ENCODE peak calls at places on chromosomes 6 and 20, in five cellular contexts. One of them, this sample, is unnamed.

GRCh38 chr20:50152394-50153152 is 950 bp downstream of the PEDS1 start:
- DNase-seq in MM.1S: no peak
- DNase-seq in transverse colon: peak; percentile 35
- DNase-seq in kidney: no peak
- DNase-seq in aorta: no peak
- DNase-seq in this sample: peak; percentile 64

GRCh38 chr6:153170511-153170910 is 39.4 kb upstream of the RGS17 start:
- DNase-seq in MM.1S: no peak
- DNase-seq in transverse colon: no peak
- DNase-seq in kidney: no peak
- DNase-seq in aorta: no peak
- DNase-seq in this sample: no peak

GRCh38 chr6:121522265-121522664 is 86.8 kb downstream of the GJA1 start:
- DNase-seq in transverse colon: no peak
- DNase-seq in MM.1S: no peak
- DNase-seq in kidney: no peak
- DNase-seq in aorta: no peak
- DNase-seq in this sample: no peak

GRCh38 chr6:163565140-163565539 is 150.6 kb downstream of the QKI start:
- DNase-seq in aorta: no peak
- DNase-seq in kidney: no peak
- DNase-seq in MM.1S: no peak
- DNase-seq in transverse colon: no peak
- DNase-seq in this sample: no peak

GRCh38 chr6:168355716-168356522 is 36.3 kb upstream of the DACT2 start:
- DNase-seq in aorta: no peak
- DNase-seq in kidney: no peak
- DNase-seq in transverse colon: peak; percentile 68
- DNase-seq in MM.1S: no peak
- DNase-seq in this sample: peak; percentile 83

GRCh38 chr6:28488916-28489365 is 26.7 kb downstream of the GPX6 start:
- DNase-seq in kidney: no peak
- DNase-seq in MM.1S: peak; percentile 21
- DNase-seq in aorta: no peak
- DNase-seq in transverse colon: no peak
- DNase-seq in this sample: no peak

GRCh38 chr20:22533823-22534751 is 50.3 kb downstream of the FOXA2 start:
- DNase-seq in aorta: no peak
- DNase-seq in transverse colon: no peak
- DNase-seq in MM.1S: no peak
- DNase-seq in kidney: no peak
- DNase-seq in this sample: no peak

GRCh38 chr6:108097882-108098281 is 23.3 kb upstream of the OSTM1 start:
- DNase-seq in transverse colon: no peak
- DNase-seq in aorta: no peak
- DNase-seq in MM.1S: no peak
- DNase-seq in kidney: no peak
- DNase-seq in this sample: no peak

GRCh38 chr20:4156411-4156810 is 141.1 kb upstream of the RNF24 start:
- DNase-seq in MM.1S: no peak
- DNase-seq in transverse colon: no peak
- DNase-seq in kidney: peak; percentile 73
- DNase-seq in aorta: no peak
- DNase-seq in this sample: no peak

GRCh38 chr20:34720266-34720665 is 16.1 kb downstream of the TP53INP2 start:
- DNase-seq in transverse colon: no peak
- DNase-seq in kidney: no peak
- DNase-seq in aorta: no peak
- DNase-seq in MM.1S: no peak
- DNase-seq in this sample: no peak

GRCh38 chr20:34713194-34713943 is 9.2 kb downstream of the TP53INP2 start:
- DNase-seq in aorta: no peak
- DNase-seq in kidney: no peak
- DNase-seq in transverse colon: no peak
- DNase-seq in MM.1S: no peak
- DNase-seq in this sample: no peak

GRCh38 chr20:34715384-34715783 is 11.2 kb downstream of the TP53INP2 start:
- DNase-seq in kidney: no peak
- DNase-seq in aorta: no peak
- DNase-seq in MM.1S: no peak
- DNase-seq in transverse colon: no peak
- DNase-seq in this sample: no peak

GRCh38 chr20:34716921-34717229 is 12.7 kb downstream of the TP53INP2 start:
- DNase-seq in kidney: no peak
- DNase-seq in MM.1S: no peak
- DNase-seq in aorta: no peak
- DNase-seq in transverse colon: no peak
- DNase-seq in this sample: no peak

DNA sequence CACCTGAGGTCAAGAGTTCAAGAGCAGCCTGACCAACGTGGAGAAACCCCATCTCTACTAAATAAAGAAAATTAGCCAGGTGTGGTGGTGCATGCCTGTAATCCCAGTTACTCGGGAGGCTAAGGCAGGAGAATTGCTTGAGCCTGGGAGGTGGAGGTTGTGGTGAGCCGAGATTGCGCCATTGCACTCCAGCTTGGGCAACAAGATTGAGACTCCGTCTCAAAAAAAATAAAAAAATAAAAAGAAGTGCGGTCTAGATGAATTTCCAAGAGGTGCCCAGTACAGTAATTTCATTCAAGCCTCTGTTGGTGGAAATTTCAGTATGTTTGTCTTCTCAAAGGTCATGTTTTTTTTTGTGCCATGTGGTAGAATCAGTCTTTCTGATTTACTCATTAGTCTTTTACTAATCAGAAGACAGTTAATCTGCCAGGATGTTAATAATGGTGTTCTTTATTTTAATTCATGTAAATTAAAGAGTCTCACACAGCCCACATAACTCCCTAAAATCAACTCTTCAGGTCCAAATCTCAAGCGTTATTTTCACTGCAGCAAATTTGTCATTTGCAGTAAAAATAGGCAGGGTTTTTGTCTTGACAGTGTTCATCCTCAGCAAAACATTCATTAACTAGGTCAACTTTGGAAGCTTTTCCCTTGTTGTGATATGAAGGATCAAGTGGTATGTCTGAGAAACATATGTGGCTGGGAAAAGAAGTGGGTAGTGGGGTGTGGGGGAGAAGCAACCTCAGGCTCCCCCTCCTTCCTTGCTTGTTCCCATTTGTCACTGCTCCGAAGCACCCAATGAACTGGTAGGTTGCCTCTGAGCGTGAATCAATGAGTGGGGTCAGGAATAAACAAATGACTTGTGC is 13.3 kb downstream of the TP53INP2 start:
- DNase-seq in kidney: no peak
- DNase-seq in aorta: no peak
- DNase-seq in MM.1S: no peak
- DNase-seq in transverse colon: no peak
- DNase-seq in this sample: no peak
- H3K4me1 ChIP-seq in kidney: peaks cover 10% of the 10 kb centered on the region
- H3K4me1 ChIP-seq in aorta: no peaks in the 10 kb centered on the region
- H3K4me1 ChIP-seq in MM.1S: peaks cover 16% of the 10 kb centered on the region
- H3K4me1 ChIP-seq in transverse colon: no peaks in the 10 kb centered on the region
- H3K4me1 ChIP-seq in this sample: peaks cover 19% of the 10 kb centered on the region

DNA sequence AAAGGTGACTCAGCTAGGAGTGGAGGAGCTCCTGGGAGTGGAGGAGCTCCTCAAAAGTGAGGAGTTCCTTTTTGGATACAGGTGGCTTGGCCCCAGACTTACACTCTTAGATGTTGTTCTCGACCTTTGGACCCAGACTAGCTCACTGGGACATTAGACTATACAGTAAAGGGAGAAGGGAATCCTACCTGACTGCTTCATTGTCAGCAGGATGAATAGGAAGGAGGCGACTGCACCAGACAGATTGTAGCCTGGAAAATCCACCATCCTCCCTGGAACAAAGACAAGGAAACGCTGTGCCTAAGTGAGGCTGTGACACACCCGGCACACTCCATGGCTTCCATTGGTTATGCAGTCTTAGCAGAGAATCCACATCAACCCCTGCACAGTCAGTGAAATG is at the start of gene BTNL2:
- DNase-seq in MM.1S: no peak
- DNase-seq in aorta: no peak
- DNase-seq in transverse colon: no peak
- DNase-seq in kidney: no peak
- DNase-seq in this sample: no peak
- H3K4me3 ChIP-seq in MM.1S: peak within 1 kb of the TSS; percentile 36
- H3K4me3 ChIP-seq in aorta: no peak within 1 kb of the TSS
- H3K4me3 ChIP-seq in transverse colon: no peak within 1 kb of the TSS
- H3K4me3 ChIP-seq in kidney: no peak within 1 kb of the TSS
- H3K4me3 ChIP-seq in this sample: no peak within 1 kb of the TSS

GRCh38 chr20:44224651-44225050 is 14.1 kb upstream of the OSER1 start:
- DNase-seq in aorta: no peak
- DNase-seq in transverse colon: no peak
- DNase-seq in kidney: no peak
- DNase-seq in MM.1S: no peak
- DNase-seq in this sample: no peak
- H3K4me1 ChIP-seq in aorta: no peaks in the 10 kb centered on the region
- H3K4me1 ChIP-seq in transverse colon: no peaks in the 10 kb centered on the region
- H3K4me1 ChIP-seq in kidney: no peaks in the 10 kb centered on the region
- H3K4me1 ChIP-seq in MM.1S: no peaks in the 10 kb centered on the region
- H3K4me1 ChIP-seq in this sample: peaks cover 18% of the 10 kb centered on the region

DNA sequence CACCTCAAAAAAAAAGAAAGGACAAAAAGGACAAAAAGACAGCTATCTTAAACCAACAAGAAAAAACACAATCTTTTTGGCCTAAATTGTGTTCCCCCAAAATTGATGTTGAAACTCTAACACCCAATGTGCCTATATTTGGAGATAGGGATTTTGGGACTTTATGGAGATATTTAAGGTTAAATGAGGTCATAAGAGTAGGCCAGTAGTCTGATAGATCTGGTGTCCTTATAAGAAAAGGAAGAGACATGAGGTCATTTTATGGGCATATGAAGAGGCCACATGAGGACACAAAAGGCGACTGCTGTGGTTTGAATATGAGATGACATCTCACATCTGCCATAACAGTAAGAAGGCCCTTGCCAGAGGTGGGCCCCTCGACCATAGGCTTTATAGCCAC is 49.5 kb downstream of the TRIM38 start:
- DNase-seq in transverse colon: no peak
- DNase-seq in aorta: no peak
- DNase-seq in MM.1S: no peak
- DNase-seq in kidney: no peak
- DNase-seq in this sample: no peak
- H3K4me3 ChIP-seq in transverse colon: no peak overlapping the region
- H3K4me3 ChIP-seq in aorta: no peak overlapping the region
- H3K4me3 ChIP-seq in MM.1S: no peak overlapping the region
- H3K4me3 ChIP-seq in kidney: no peak overlapping the region
- H3K4me3 ChIP-seq in this sample: no peak overlapping the region